ENCODE peak calls at places on chromosomes 1 and 21, in five cellular contexts. F is uterus; H is kidney; R is CD4-positive, alpha-beta memory T cell; Y is cardiac muscle cell. C is an unnamed sample. For H3K4me1, the result is how much of the 10 kb centered on the place peaks cover.

GRCh38 chr1:19374402-19374801 is 62.3 kb downstream of the SLC66A1 start:
- DNase-seq in Y (no peak), H (no peak), R (no peak), F (no peak), C (no peak)

GRCh38 chr1:236853916-236854601 is 59.0 kb downstream of the MTR start:
- DNase-seq in Y (no peak), F (no peak), R (no peak), H (no peak), C (no peak)

GRCh38 chr1:224769987-224770693 is 154.0 kb downstream of the CNIH3 start:
- DNase-seq in F (no peak), R (no peak), H (no peak), Y (no peak), C (no peak)

GRCh38 chr1:50704126-50704525 is 255.9 kb downstream of the FAF1 start:
- DNase-seq in F (no peak), Y (peak), H (no peak), R (peak), C (no peak)

GRCh38 chr1:30521261-30521865 is 202.0 kb downstream of the MATN1 start:
- DNase-seq in H (no peak), R (no peak), Y (no peak), F (peak), C (peak)

GRCh38 chr1:83882906-83883305 is 116.0 kb downstream of the TTLL7 start:
- DNase-seq in H (no peak), Y (no peak), R (no peak), F (no peak), C (no peak)

GRCh38 chr1:229225331-229225782 is 45.6 kb upstream of the RAB4A start:
- DNase-seq in Y (no peak), F (no peak), R (no peak), H (no peak), C (no peak)

GRCh38 chr1:196400478-196401453 is 207.5 kb downstream of the KCNT2 start:
- DNase-seq in R (no peak), Y (no peak), H (no peak), F (peak), C (no peak)

GRCh38 chr21:24418671-24419070 is 1188.6 kb downstream of the MRPL39 start:
- DNase-seq in F (no peak), R (no peak), Y (no peak), H (no peak), C (no peak)

GRCh38 chr1:66519988-66520387 is 14.0 kb upstream of the SGIP1 start:
- DNase-seq in R (no peak), F (no peak), Y (no peak), H (no peak), C (no peak)

GRCh38 chr1:204650911-204651570 is 34.5 kb downstream of the LRRN2 start:
- DNase-seq in Y (no peak), F (no peak), R (no peak), H (no peak), C (no peak)

GRCh38 chr1:119713039-119713537 is 1.4 kb downstream of the PHGDH start:
- DNase-seq in F (peak), R (no peak), Y (peak), H (no peak), C (no peak)

GRCh38 chr1:64841330-64842065 is 96.6 kb downstream of the RAVER2 start:
- DNase-seq in Y (no peak), H (no peak), F (no peak), R (no peak), C (no peak)

GRCh38 chr1:203765029-203765837 is at the start of gene LAX1:
- DNase-seq in Y (no peak), H (no peak), F (no peak), R (peak), C (no peak)

GRCh38 chr1:16318544-16318943 is 33.7 kb downstream of the FBXO42 start:
- DNase-seq in R (no peak), H (no peak), Y (no peak), F (peak), C (no peak)

GRCh38 chr1:24921938-24922662 is 8.0 kb downstream of the RUNX3 start:
- DNase-seq in R (peak), F (no peak), H (no peak), Y (no peak), C (no peak)

GRCh38 chr21:14836950-14837349 is 227.8 kb downstream of the NRIP1 start:
- DNase-seq in Y (no peak), H (no peak), F (no peak), R (no peak), C (no peak)

GRCh38 chr21:46397993-46398392 is 60.7 kb upstream of the DIP2A start:
- DNase-seq in H (no peak), R (no peak), F (no peak), Y (no peak), C (peak)

GRCh38 chr1:47208374-47208850 is 18.6 kb upstream of the PDZK1IP1 start:
- DNase-seq in R (no peak), F (no peak), Y (no peak), H (no peak), C (no peak)

GRCh38 chr1:9292361-9293240 is at the start of gene SPSB1:
- DNase-seq in Y (peak), R (peak), F (peak), H (peak), C (peak)

GRCh38 chr1:109446236-109446635 is 20.0 kb upstream of the PSMA5 start:
- DNase-seq in H (no peak), R (no peak), F (no peak), Y (no peak), C (no peak)

GRCh38 chr1:29180497-29181412 is 945 bp downstream of the SRSF4 start:
- DNase-seq in F (no peak), Y (no peak), H (no peak), R (no peak), C (no peak)

GRCh38 chr1:178023181-178023618 is 53.3 kb upstream of the SEC16B start:
- DNase-seq in R (no peak), F (no peak), Y (no peak), H (no peak), C (no peak)

GRCh38 chr1:91729621-91730348 is 156.2 kb downstream of the TGFBR3 start:
- DNase-seq in R (no peak), Y (no peak), H (no peak), F (no peak), C (no peak)

GRCh38 chr1:152313970-152314369 is 11.1 kb downstream of the FLG start:
- DNase-seq in H (no peak), R (no peak), Y (no peak), F (no peak), C (no peak)

GRCh38 chr1:30035522-30036228 is 687.7 kb downstream of the MATN1 start:
- DNase-seq in H (peak), R (no peak), Y (no peak), F (no peak), C (no peak)

GRCh38 chr1:228375578-228376261 is 30.9 kb downstream of the TRIM11 start:
- DNase-seq in F (no peak), H (peak), Y (no peak), R (no peak), C (peak)

GRCh38 chr1:34645919-34646318 is 108.9 kb upstream of the GJB5 start:
- DNase-seq in R (no peak), Y (no peak), H (no peak), F (no peak), C (no peak)

GRCh38 chr1:48044311-48044710 is 47.1 kb upstream of the TRABD2B start:
- DNase-seq in Y (no peak), F (no peak), H (no peak), R (no peak), C (no peak)

GRCh38 chr1:19619697-19620384 is 24.3 kb upstream of the NBL1 start:
- DNase-seq in Y (no peak), F (no peak), H (no peak), R (no peak), C (no peak)

GRCh38 chr1:101407505-101408211 is 170.8 kb downstream of the S1PR1 start:
- DNase-seq in Y (no peak), H (no peak), R (no peak), F (no peak), C (no peak)

GRCh38 chr21:18812308-18812707 is 408.7 kb upstream of the TMPRSS15 start:
- DNase-seq in F (no peak), R (no peak), H (no peak), Y (no peak), C (no peak)

GRCh38 chr1:8134546-8135235 is 108.6 kb upstream of the ERRFI1 start:
- DNase-seq in F (no peak), H (no peak), Y (no peak), R (no peak), C (no peak)

GRCh38 chr1:8135250-8135649 is 109.1 kb upstream of the ERRFI1 start:
- DNase-seq in Y (no peak), H (no peak), R (no peak), F (no peak), C (no peak)

GRCh38 chr1:8136766-8137165 is 110.7 kb upstream of the ERRFI1 start:
- DNase-seq in Y (peak), H (no peak), F (no peak), R (no peak), C (no peak)

GRCh38 chr1:8133190-8133589 is 107.1 kb upstream of the ERRFI1 start:
- DNase-seq in H (no peak), R (no peak), F (no peak), Y (no peak), C (no peak)

GRCh38 chr1:8133657-8134430 is 107.7 kb upstream of the ERRFI1 start:
- DNase-seq in F (peak), R (no peak), H (no peak), Y (peak), C (peak)
- H3K4me3 ChIP-seq in F (no peak), R (no peak), H (no peak), Y (no peak), C (no peak)

DNA sequence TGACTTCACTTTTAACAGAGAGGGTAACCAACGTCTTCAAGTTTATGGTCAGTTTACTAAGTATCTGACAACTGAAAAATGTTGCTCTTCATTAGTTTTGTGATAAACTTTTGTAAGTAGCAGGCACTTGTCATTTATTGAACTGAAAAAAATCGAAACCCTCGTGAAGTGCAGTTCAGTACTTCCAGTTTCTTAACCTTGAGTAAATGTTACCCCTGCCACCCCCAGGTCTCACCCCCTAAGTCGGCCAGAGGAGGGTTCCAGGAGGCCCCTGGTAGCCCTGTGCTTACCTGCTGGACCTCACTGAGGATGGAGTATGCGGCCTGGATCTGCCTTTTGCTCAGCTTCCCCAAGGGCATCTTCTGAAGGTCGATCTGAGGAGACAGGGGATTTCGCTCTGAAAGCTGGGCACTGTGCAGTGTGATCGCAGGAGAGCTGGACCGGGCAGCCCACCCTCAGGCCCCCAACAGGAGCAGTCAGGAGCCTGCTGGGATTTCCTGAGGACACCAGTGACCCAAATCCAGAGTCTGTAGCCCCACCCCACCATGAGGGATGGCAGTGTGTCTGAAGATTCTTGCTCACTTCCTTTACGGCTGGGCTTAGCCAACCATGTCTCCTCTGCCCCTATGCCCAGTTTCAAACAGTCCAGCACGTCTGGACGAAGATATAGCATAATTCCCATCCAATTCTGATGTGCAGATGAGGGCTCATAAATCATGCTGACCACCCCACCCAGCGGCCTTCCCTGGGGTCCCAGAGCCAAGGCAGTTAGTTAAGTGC is 37.6 kb downstream of the PARP1 start:
- DNase-seq in R (no peak), H (no peak), F (no peak), Y (no peak), C (no peak)
- H3K4me1 ChIP-seq in R (under half), H (under half), F (under half), Y (under half), C (under half)

GRCh38 chr1:107140703-107141490 is at the start of gene NTNG1:
- DNase-seq in F (no peak), Y (peak), R (peak), H (peak), C (peak)
- H3K4me3 ChIP-seq in F (peak), Y (peak), R (no peak), H (peak), C (peak)

DNA sequence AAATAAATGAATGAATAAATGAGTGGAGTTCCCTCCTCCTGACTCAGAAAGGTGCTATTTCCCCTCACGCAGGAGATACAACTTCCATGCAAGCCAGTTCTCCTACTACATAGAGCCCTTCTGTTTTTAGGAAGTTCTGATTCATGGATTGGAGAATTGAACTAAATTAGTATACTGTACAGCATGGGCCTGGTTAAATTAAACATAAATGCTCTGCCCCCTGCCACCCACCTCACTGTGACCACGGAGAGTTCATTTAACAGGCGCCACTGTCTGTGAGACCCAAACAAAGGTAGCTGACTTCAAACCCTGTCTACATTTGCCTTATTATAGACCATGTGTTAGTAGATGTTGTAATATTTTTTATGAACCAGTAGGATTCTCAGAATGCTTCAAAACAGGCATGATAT is 9.1 kb upstream of the IRF2BP2 start:
- DNase-seq in R (no peak), F (no peak), Y (no peak), H (no peak), C (no peak)
- H3K4me1 ChIP-seq in R (under half), F (under half), Y (under half), H (under half), C (under half)

GRCh38 chr21:44916965-44917364 is 3.7 kb downstream of the ITGB2 start:
- DNase-seq in Y (no peak), H (peak), F (no peak), R (no peak), C (no peak)
- H3K4me3 ChIP-seq in Y (no peak), H (no peak), F (no peak), R (no peak), C (no peak)

GRCh38 chr1:3759800-3760199 is 7.5 kb downstream of the CCDC27 start:
- DNase-seq in Y (no peak), F (no peak), H (no peak), R (no peak), C (no peak)
- H3K4me1 ChIP-seq in Y (under half), F (under half), H (under half), R (under half), C (under half)

GRCh38 chr1:40384413-40384762 is 10.9 kb downstream of the SMAP2 start:
- DNase-seq in Y (no peak), R (no peak), H (no peak), F (no peak), C (no peak)

GRCh38 chr1:40383488-40384412 is 10.2 kb downstream of the SMAP2 start:
- DNase-seq in F (no peak), H (no peak), R (no peak), Y (no peak), C (no peak)

GRCh38 chr1:40386311-40386778 is 12.8 kb downstream of the SMAP2 start:
- DNase-seq in Y (no peak), H (no peak), F (no peak), R (no peak), C (no peak)

GRCh38 chr1:40385437-40386310 is 12.1 kb downstream of the SMAP2 start:
- DNase-seq in H (no peak), R (peak), F (no peak), Y (no peak), C (no peak)

GRCh38 chr1:40384887-40385286 is 11.4 kb downstream of the SMAP2 start:
- DNase-seq in F (no peak), H (peak), R (no peak), Y (no peak), C (no peak)
- H3K4me3 ChIP-seq in F (no peak), H (no peak), R (peak), Y (no peak), C (no peak)

DNA sequence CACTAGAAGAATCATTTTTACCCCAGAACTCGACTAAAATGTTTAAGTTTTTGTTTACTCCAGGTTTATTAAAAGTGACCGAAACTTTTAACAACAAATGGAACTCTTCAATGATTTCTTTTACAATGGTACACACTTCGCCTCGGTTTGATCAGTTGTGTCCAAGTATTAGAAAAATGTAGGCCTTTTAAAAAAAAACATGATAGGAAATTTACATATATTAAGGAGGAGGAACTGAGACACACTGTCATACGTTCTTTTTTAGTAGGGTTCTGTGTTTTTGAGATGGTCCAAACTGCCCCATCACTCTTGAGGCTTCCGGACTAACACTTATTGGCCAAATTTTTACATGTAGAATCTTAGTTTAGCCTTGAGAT is 1.3 kb downstream of the PRDM2 start:
- DNase-seq in Y (no peak), H (no peak), R (peak), F (no peak), C (no peak)
- H3K4me1 ChIP-seq in Y (under half), H (under half), R (under half), F (under half), C (under half)

GRCh38 chr1:1326075-1326605 is 1.5 kb downstream of the CPTP start:
- DNase-seq in F (no peak), H (no peak), R (no peak), Y (no peak), C (no peak)
- H3K4me3 ChIP-seq in F (no peak), H (peak), R (no peak), Y (no peak), C (no peak)

DNA sequence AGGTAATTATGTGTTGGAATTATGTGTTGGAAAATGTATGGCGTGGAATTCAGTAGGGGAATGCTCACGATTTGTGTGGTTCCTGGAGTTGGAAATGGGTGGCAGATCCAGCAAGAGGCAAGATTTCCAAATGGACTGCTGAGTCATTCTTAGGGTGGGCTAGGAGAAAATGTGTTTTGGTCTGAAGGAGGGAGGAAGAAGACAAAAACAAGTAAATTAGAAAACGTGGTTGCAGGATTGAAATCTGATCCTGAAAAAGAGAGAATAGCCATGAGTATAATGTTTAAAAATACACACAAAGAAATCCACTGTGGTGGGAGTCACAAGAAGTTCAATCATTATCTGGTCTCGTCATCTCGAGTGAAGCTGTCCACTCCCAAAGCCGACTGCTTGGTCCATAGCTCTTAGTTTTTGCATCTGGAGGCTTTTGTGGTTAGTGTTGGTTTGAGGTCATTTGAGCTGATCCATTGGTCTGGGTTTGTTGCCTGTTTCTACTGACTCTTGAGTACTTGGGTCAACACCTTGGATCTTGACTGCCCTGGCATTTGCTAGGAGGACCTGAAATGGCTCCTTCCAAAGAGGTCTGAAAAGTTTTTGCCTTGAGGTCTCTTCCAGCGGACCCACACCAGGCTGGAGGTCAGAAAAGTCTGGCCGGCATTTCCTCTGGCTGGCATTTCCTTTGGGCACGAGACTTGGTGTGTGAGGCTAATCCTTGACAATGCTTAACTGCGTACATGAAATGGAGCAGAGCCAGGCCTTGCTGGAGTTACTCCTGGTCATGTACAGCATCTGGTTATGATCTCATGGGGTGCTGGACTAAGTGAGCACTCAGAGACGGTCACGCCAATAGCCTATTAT is 9.2 kb downstream of the MX2 start:
- DNase-seq in Y (no peak), R (no peak), H (no peak), F (no peak), C (no peak)
- H3K4me1 ChIP-seq in Y (under half), R (half or more), H (under half), F (under half), C (under half)